ENCODE peak calls at places on chromosomes 2 and 18, in four cellular contexts. One of them, this sample, is unnamed.
A peak's percentile ranks its signal among the peaks of the same experiment; 100 is the strongest.

GRCh38 chr18:8849696-8850095 is 144.3 kb downstream of the MTCL1 start:
- DNase-seq in HCT116: no peak
- DNase-seq in K562: no peak
- DNase-seq in HepG2: no peak
- DNase-seq in this sample: no peak

GRCh38 chr2:177753682-177754475 is 318.7 kb downstream of the PDE11A start:
- DNase-seq in HCT116: peak; percentile 24
- DNase-seq in K562: peak; percentile 78
- DNase-seq in HepG2: no peak
- DNase-seq in this sample: peak; percentile 41

GRCh38 chr2:183059561-183059960 is 19.0 kb upstream of the DUSP19 start:
- DNase-seq in HCT116: no peak
- DNase-seq in K562: peak; percentile 56
- DNase-seq in HepG2: no peak
- DNase-seq in this sample: no peak

GRCh38 chr2:236503100-236503499 is 66.5 kb upstream of the ACKR3 start:
- DNase-seq in HCT116: no peak
- DNase-seq in K562: no peak
- DNase-seq in HepG2: no peak
- DNase-seq in this sample: peak; percentile 29

GRCh38 chr2:191115391-191115790 is 35.4 kb downstream of the STAT4 start:
- DNase-seq in HCT116: no peak
- DNase-seq in K562: no peak
- DNase-seq in HepG2: no peak
- DNase-seq in this sample: no peak

GRCh38 chr2:11004206-11004605 is 92.5 kb downstream of the KCNF1 start:
- DNase-seq in HCT116: no peak
- DNase-seq in K562: no peak
- DNase-seq in HepG2: peak; percentile 27
- DNase-seq in this sample: no peak

GRCh38 chr18:23538870-23539269 is 35.6 kb downstream of the RMC1 start:
- DNase-seq in HCT116: no peak
- DNase-seq in K562: no peak
- DNase-seq in HepG2: no peak
- DNase-seq in this sample: no peak

GRCh38 chr18:13232060-13232917 is 13.7 kb downstream of the LDLRAD4 start:
- DNase-seq in HCT116: no peak
- DNase-seq in K562: no peak
- DNase-seq in HepG2: no peak
- DNase-seq in this sample: no peak

GRCh38 chr18:6557470-6558245 is 142.9 kb upstream of the L3MBTL4 start:
- DNase-seq in HCT116: no peak
- DNase-seq in K562: no peak
- DNase-seq in HepG2: no peak
- DNase-seq in this sample: peak; percentile 78

GRCh38 chr2:219350215-219350937 is 17.8 kb upstream of the RESP18 start:
- DNase-seq in HCT116: no peak
- DNase-seq in K562: no peak
- DNase-seq in HepG2: no peak
- DNase-seq in this sample: no peak

GRCh38 chr2:88967844-88968243 is 276.4 kb downstream of the RPIA start:
- DNase-seq in HCT116: peak; percentile 24
- DNase-seq in K562: peak; percentile 13
- DNase-seq in HepG2: peak; percentile 15
- DNase-seq in this sample: no peak

GRCh38 chr2:60163691-60164090 is 389.8 kb downstream of the BCL11A start:
- DNase-seq in HCT116: no peak
- DNase-seq in K562: no peak
- DNase-seq in HepG2: no peak
- DNase-seq in this sample: no peak

GRCh38 chr2:213202006-213202405 is 50.6 kb upstream of the IKZF2 start:
- DNase-seq in HCT116: no peak
- DNase-seq in K562: no peak
- DNase-seq in HepG2: no peak
- DNase-seq in this sample: no peak

GRCh38 chr2:233349005-233349998 is 5.0 kb upstream of the DGKD start:
- DNase-seq in HCT116: no peak
- DNase-seq in K562: no peak
- DNase-seq in HepG2: peak; percentile 62
- DNase-seq in this sample: no peak

GRCh38 chr2:118853647-118854367 is 6.4 kb upstream of the EN1 start:
- DNase-seq in HCT116: no peak
- DNase-seq in K562: no peak
- DNase-seq in HepG2: no peak
- DNase-seq in this sample: peak; percentile 31

GRCh38 chr2:136052374-136053362 is 65.3 kb downstream of the CXCR4 start:
- DNase-seq in HCT116: no peak
- DNase-seq in K562: no peak
- DNase-seq in HepG2: no peak
- DNase-seq in this sample: no peak

GRCh38 chr2:231387904-231388724 is 7.4 kb upstream of the B3GNT7 start:
- DNase-seq in HCT116: no peak
- DNase-seq in K562: no peak
- DNase-seq in HepG2: peak; percentile 73
- DNase-seq in this sample: peak; percentile 70

GRCh38 chr2:114754907-114755563 is 312.6 kb downstream of the DPP10 start:
- DNase-seq in HCT116: no peak
- DNase-seq in K562: no peak
- DNase-seq in HepG2: no peak
- DNase-seq in this sample: no peak

GRCh38 chr2:12110074-12110473 is 363.6 kb downstream of the LPIN1 start:
- DNase-seq in HCT116: no peak
- DNase-seq in K562: no peak
- DNase-seq in HepG2: no peak
- DNase-seq in this sample: no peak

GRCh38 chr2:88448248-88448647 is 4.2 kb downstream of the FOXI3 start:
- DNase-seq in HCT116: no peak
- DNase-seq in K562: no peak
- DNase-seq in HepG2: no peak
- DNase-seq in this sample: no peak

GRCh38 chr2:223465793-223466192 is 136.4 kb downstream of the SCG2 start:
- DNase-seq in HCT116: no peak
- DNase-seq in K562: no peak
- DNase-seq in HepG2: no peak
- DNase-seq in this sample: no peak

GRCh38 chr2:69359371-69359770 is 27.7 kb downstream of the GFPT1 start:
- DNase-seq in HCT116: no peak
- DNase-seq in K562: no peak
- DNase-seq in HepG2: no peak
- DNase-seq in this sample: no peak

GRCh38 chr2:23541453-23542334 is 156.7 kb downstream of the KLHL29 start:
- DNase-seq in HCT116: no peak
- DNase-seq in K562: no peak
- DNase-seq in HepG2: no peak
- DNase-seq in this sample: no peak

GRCh38 chr2:170396799-170397459 is 219.0 kb downstream of the MYO3B start:
- DNase-seq in HCT116: no peak
- DNase-seq in K562: peak; percentile 39
- DNase-seq in HepG2: peak; percentile 43
- DNase-seq in this sample: peak; percentile 15

GRCh38 chr18:26563024-26563423 is 14.7 kb upstream of the KCTD1 start:
- DNase-seq in HCT116: no peak
- DNase-seq in K562: no peak
- DNase-seq in HepG2: no peak
- DNase-seq in this sample: no peak

GRCh38 chr2:100126172-100126571 is 16.2 kb downstream of the AFF3 start:
- DNase-seq in HCT116: no peak
- DNase-seq in K562: no peak
- DNase-seq in HepG2: no peak
- DNase-seq in this sample: no peak

GRCh38 chr18:77567202-77567601 is 317.6 kb downstream of the GALR1 start:
- DNase-seq in HCT116: no peak
- DNase-seq in K562: no peak
- DNase-seq in HepG2: no peak
- DNase-seq in this sample: no peak

GRCh38 chr2:64311948-64312621 is 141.9 kb upstream of the LGALSL start:
- DNase-seq in HCT116: peak; percentile 71
- DNase-seq in K562: peak; percentile 32
- DNase-seq in HepG2: peak; percentile 85
- DNase-seq in this sample: peak; percentile 42

GRCh38 chr2:225041210-225041870 is 928 bp downstream of the DOCK10 start:
- DNase-seq in HCT116: no peak
- DNase-seq in K562: no peak
- DNase-seq in HepG2: no peak
- DNase-seq in this sample: peak; percentile 44

GRCh38 chr18:60951091-60951490 is 382.1 kb upstream of the CDH20 start:
- DNase-seq in HCT116: no peak
- DNase-seq in K562: no peak
- DNase-seq in HepG2: no peak
- DNase-seq in this sample: no peak

GRCh38 chr2:76953733-76954347 is 568.3 kb downstream of the LRRTM4 start:
- DNase-seq in HCT116: no peak
- DNase-seq in K562: peak; percentile 2
- DNase-seq in HepG2: peak; percentile 68
- DNase-seq in this sample: peak; percentile 4

GRCh38 chr2:208294482-208295024 is 28.5 kb downstream of the PIKFYVE start:
- DNase-seq in HCT116: no peak
- DNase-seq in K562: no peak
- DNase-seq in HepG2: no peak
- DNase-seq in this sample: no peak

GRCh38 chr2:80361904-80362303 is 57.4 kb upstream of the LRRTM1 start:
- DNase-seq in HCT116: no peak
- DNase-seq in K562: peak; percentile 34
- DNase-seq in HepG2: no peak
- DNase-seq in this sample: no peak

GRCh38 chr2:235460548-235461047 is 33.2 kb upstream of the AGAP1 start:
- DNase-seq in HCT116: no peak
- DNase-seq in K562: peak; percentile 92
- DNase-seq in HepG2: no peak
- DNase-seq in this sample: no peak

GRCh38 chr2:37232131-37232933 is 874 bp downstream of the NDUFAF7 start:
- DNase-seq in HCT116: no peak
- DNase-seq in K562: peak; percentile 37
- DNase-seq in HepG2: peak; percentile 12
- DNase-seq in this sample: peak; percentile 64

GRCh38 chr2:217996345-217996744 is 6.5 kb downstream of the TNS1 start:
- DNase-seq in HCT116: no peak
- DNase-seq in K562: no peak
- DNase-seq in HepG2: no peak
- DNase-seq in this sample: no peak

GRCh38 chr2:241255542-241256167 is 59.8 kb downstream of the HDLBP start:
- DNase-seq in HCT116: no peak
- DNase-seq in K562: no peak
- DNase-seq in HepG2: no peak
- DNase-seq in this sample: no peak
- TF ChIP-seq ELF1 in HCT116: no peak
- TF ChIP-seq ELF1 in K562: no peak
- TF ChIP-seq ELF1 in HepG2: no peak
- TF ChIP-seq ELF1 in this sample: no peak

GRCh38 chr2:121285077-121285449 is at the start of gene TFCP2L1:
- DNase-seq in HCT116: no peak
- DNase-seq in K562: peak; percentile 70
- DNase-seq in HepG2: no peak
- DNase-seq in this sample: no peak

GRCh38 chr2:121285926-121286325 is 924 bp upstream of the TFCP2L1 start:
- DNase-seq in HCT116: no peak
- DNase-seq in K562: no peak
- DNase-seq in HepG2: no peak
- DNase-seq in this sample: no peak

GRCh38 chr2:121282800-121283382 is 2.1 kb downstream of the TFCP2L1 start:
- DNase-seq in HCT116: no peak
- DNase-seq in K562: no peak
- DNase-seq in HepG2: peak; percentile 27
- DNase-seq in this sample: no peak

GRCh38 chr2:121283670-121284245 is 1.2 kb downstream of the TFCP2L1 start:
- DNase-seq in HCT116: no peak
- DNase-seq in K562: no peak
- DNase-seq in HepG2: no peak
- DNase-seq in this sample: no peak

DNA sequence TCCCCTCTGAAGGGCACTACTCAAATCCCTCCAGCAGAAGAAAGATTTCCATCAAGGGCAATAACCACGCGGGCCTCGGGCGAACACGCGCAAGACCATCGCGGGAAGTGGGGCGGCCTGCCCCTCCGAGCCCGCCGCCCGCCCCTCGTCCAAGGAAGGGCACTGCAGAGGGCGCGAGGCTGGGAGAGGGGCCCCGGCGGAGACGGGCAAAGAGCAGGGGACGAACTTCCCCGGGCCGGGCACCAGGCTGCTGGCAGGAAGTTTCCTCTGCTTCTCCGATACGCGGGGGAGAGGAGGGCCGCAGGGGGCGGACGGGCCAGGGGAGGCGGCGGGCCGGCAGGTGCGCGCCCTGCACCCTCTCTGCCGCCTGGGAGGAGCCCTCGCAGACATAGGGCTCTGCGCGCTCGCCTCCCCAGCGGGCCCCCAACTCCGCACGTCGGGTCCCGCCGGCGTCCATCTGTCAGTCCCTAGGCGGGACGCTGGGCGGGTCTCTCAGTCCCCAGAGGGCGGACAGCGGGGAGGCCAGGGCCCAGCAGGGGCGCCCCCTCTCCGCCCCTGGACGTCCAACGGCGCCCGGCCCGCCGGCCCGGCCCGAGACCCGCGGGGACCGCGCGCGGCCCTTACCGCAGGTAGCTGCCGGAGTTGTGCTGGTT is 452 bp downstream of the TFCP2L1 start:
- DNase-seq in HCT116: no peak
- DNase-seq in K562: no peak
- DNase-seq in HepG2: no peak
- DNase-seq in this sample: peak; percentile 75
- TF ChIP-seq ZBTB33 in HCT116: no peak
- TF ChIP-seq ZBTB33 in K562: no peak
- TF ChIP-seq ZBTB33 in HepG2: no peak
- TF ChIP-seq ZBTB33 in this sample: no peak

GRCh38 chr2:176129013-176129796 is at the start of gene HOXD8:
- DNase-seq in HCT116: peak; percentile 59
- DNase-seq in K562: peak; percentile 33
- DNase-seq in HepG2: no peak
- DNase-seq in this sample: peak; percentile 88
- TF ChIP-seq ELF1 in HCT116: no peak
- TF ChIP-seq ELF1 in K562: no peak
- TF ChIP-seq ELF1 in HepG2: no peak
- TF ChIP-seq ELF1 in this sample: no peak

DNA sequence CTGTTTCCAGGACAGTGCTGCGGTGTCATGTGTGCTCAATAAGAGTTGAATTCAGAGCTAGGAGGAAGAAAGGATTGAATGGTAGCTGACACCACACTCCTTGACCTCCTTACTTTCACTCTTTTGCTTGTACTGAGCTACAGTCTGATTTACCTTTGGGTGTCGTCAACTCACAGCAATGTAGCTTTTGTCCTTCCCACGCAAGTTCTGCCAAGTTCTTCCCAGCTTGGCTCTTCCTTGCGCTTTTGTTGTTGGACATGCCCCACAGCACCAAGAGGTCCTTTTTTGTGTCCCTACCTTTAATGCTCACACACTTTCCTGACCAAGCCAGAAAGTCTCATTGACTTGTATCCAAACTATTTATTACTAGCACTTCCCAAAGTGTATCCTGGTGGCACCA is 38.3 kb upstream of the ITGB6 start:
- DNase-seq in HCT116: no peak
- DNase-seq in K562: no peak
- DNase-seq in HepG2: no peak
- DNase-seq in this sample: no peak
- TF ChIP-seq ZBTB33 in HCT116: no peak
- TF ChIP-seq ZBTB33 in K562: no peak
- TF ChIP-seq ZBTB33 in HepG2: no peak
- TF ChIP-seq ZBTB33 in this sample: no peak

This sample was measured in SK-N-SH.